ENCODE peak calls at places on chromosomes 4 and X, in nine cellular contexts. G is AG09309, Z is NCI-H2227 treated with DMSO at 0.1 percent for 48 hours, E is Calu3, J is activated gamma-delta T cell, P is cardiac fibroblast, C is ureter, R is NCI-H69, U is HEK293T. O is an unnamed sample.

GRCh38 chr4:186760576-186760975 is 36.9 kb upstream of the FAT1 start:
- DNase-seq in G (peak), Z (no peak), E (no peak), J (no peak), P (peak), C (no peak), R (no peak), U (no peak), O (peak)

GRCh38 chrX:68429216-68429615 is 4.1 kb downstream of the OPHN1 start:
- DNase-seq in G (no peak), Z (no peak), E (no peak), J (no peak), P (no peak), C (no peak), R (no peak), U (no peak), O (no peak)

GRCh38 chrX:49071877-49072711 is 1.7 kb downstream of the PRAF2 start:
- DNase-seq in G (no peak), Z (peak), E (no peak), J (no peak), P (peak), C (peak), R (no peak), U (no peak), O (no peak)

GRCh38 chr4:54384563-54384962 is 155.5 kb downstream of the PDGFRA start:
- DNase-seq in G (peak), Z (no peak), E (peak), J (no peak), P (peak), C (peak), R (peak), U (no peak), O (peak)

GRCh38 chrX:40096395-40097091 is 1.2 kb downstream of the BCOR start:
- DNase-seq in G (no peak), Z (peak), E (peak), J (peak), P (peak), C (no peak), R (peak), U (no peak), O (peak)

GRCh38 chr4:145602129-145602760 is 16.9 kb upstream of the MMAA start:
- DNase-seq in G (no peak), Z (no peak), E (no peak), J (no peak), P (no peak), C (no peak), R (no peak), U (no peak), O (no peak)

GRCh38 chr4:23737571-23737970 is 152.3 kb downstream of the PPARGC1A start:
- DNase-seq in G (no peak), Z (no peak), E (no peak), J (no peak), P (no peak), C (no peak), R (no peak), U (no peak), O (no peak)

GRCh38 chr4:186192068-186192751 is 843 bp downstream of the CYP4V2 start:
- DNase-seq in G (no peak), Z (peak), E (peak), J (no peak), P (peak), C (peak), R (no peak), U (peak), O (peak)

GRCh38 chrX:110180928-110181310 is 137.0 kb downstream of the AMMECR1 start:
- DNase-seq in G (peak), Z (no peak), E (no peak), J (no peak), P (no peak), C (no peak), R (no peak), U (no peak), O (peak)

GRCh38 chrX:44036336-44036735 is 63.1 kb upstream of the NDP start:
- DNase-seq in G (no peak), Z (no peak), E (no peak), J (no peak), P (peak), C (no peak), R (peak), U (no peak), O (peak)

GRCh38 chr4:7397206-7398103 is 37.3 kb downstream of the PSAPL1 start:
- DNase-seq in G (no peak), Z (no peak), E (no peak), J (no peak), P (no peak), C (peak), R (no peak), U (no peak), O (peak)

GRCh38 chr4:47662975-47663374 is 174.9 kb downstream of the CORIN start:
- DNase-seq in G (no peak), Z (no peak), E (peak), J (no peak), P (no peak), C (no peak), R (peak), U (no peak), O (no peak)

GRCh38 chrX:68175569-68175968 is 257.7 kb downstream of the OPHN1 start:
- DNase-seq in G (peak), Z (no peak), E (no peak), J (no peak), P (peak), C (no peak), R (no peak), U (no peak), O (peak)

GRCh38 chrX:7996851-7997250 is 69.6 kb upstream of the PNPLA4 start:
- DNase-seq in G (no peak), Z (no peak), E (no peak), J (no peak), P (no peak), C (no peak), R (peak), U (no peak), O (no peak)

GRCh38 chr4:112036881-112037280 is 108.4 kb upstream of the FAM241A start:
- DNase-seq in G (no peak), Z (no peak), E (no peak), J (no peak), P (no peak), C (no peak), R (no peak), U (no peak), O (no peak)

GRCh38 chr4:138983690-138984089 is 31.9 kb upstream of the NOCT start:
- DNase-seq in G (no peak), Z (no peak), E (no peak), J (no peak), P (no peak), C (no peak), R (no peak), U (no peak), O (no peak)

GRCh38 chrX:19924285-19924684 is 36.9 kb upstream of the SH3KBP1 start:
- DNase-seq in G (no peak), Z (no peak), E (no peak), J (no peak), P (peak), C (no peak), R (no peak), U (no peak), O (no peak)

GRCh38 chrX:72366178-72366577 is 60.5 kb upstream of the CITED1 start:
- DNase-seq in G (no peak), Z (no peak), E (no peak), J (no peak), P (no peak), C (no peak), R (no peak), U (no peak), O (no peak)

GRCh38 chr4:158200214-158200613 is 10.1 kb upstream of the TMEM144 start:
- DNase-seq in G (no peak), Z (no peak), E (no peak), J (no peak), P (no peak), C (no peak), R (no peak), U (no peak), O (no peak)

GRCh38 chr4:185566972-185567749 is 31.9 kb upstream of the PDLIM3 start:
- DNase-seq in G (no peak), Z (no peak), E (no peak), J (no peak), P (peak), C (peak), R (no peak), U (no peak), O (no peak)

GRCh38 chr4:89242864-89243740 is 64.5 kb downstream of the GPRIN3 start:
- DNase-seq in G (no peak), Z (no peak), E (no peak), J (no peak), P (no peak), C (no peak), R (peak), U (no peak), O (no peak)

GRCh38 chr4:6367313-6367945 is 97.8 kb downstream of the WFS1 start:
- DNase-seq in G (no peak), Z (peak), E (no peak), J (no peak), P (no peak), C (no peak), R (peak), U (no peak), O (no peak)

GRCh38 chrX:136608295-136608933 is 39.5 kb upstream of the CD40LG start:
- DNase-seq in G (no peak), Z (no peak), E (peak), J (no peak), P (peak), C (peak), R (peak), U (no peak), O (peak)

GRCh38 chrX:121851033-121851432 is 803.6 kb downstream of the GLUD2 start:
- DNase-seq in G (no peak), Z (no peak), E (no peak), J (no peak), P (peak), C (no peak), R (peak), U (no peak), O (peak)

GRCh38 chrX:150037041-150037440 is 98.8 kb upstream of the EOLA2 start:
- DNase-seq in G (no peak), Z (no peak), E (no peak), J (no peak), P (peak), C (no peak), R (no peak), U (no peak), O (no peak)

GRCh38 chrX:31459361-31459760 is 387.5 kb upstream of the FTHL17 start:
- DNase-seq in G (peak), Z (no peak), E (no peak), J (no peak), P (peak), C (no peak), R (no peak), U (no peak), O (no peak)

GRCh38 chrX:69457756-69458155 is 46.4 kb upstream of the NALF2 start:
- DNase-seq in G (no peak), Z (no peak), E (no peak), J (no peak), P (no peak), C (no peak), R (no peak), U (no peak), O (peak)

GRCh38 chr4:76240236-76240635 is 11.3 kb upstream of the FAM47E start:
- DNase-seq in G (no peak), Z (no peak), E (no peak), J (no peak), P (no peak), C (no peak), R (no peak), U (no peak), O (no peak)

GRCh38 chrX:44744828-44745227 is 99.0 kb upstream of the DUSP21 start:
- DNase-seq in G (no peak), Z (no peak), E (no peak), J (no peak), P (no peak), C (no peak), R (no peak), U (no peak), O (no peak)

GRCh38 chr4:113476800-113477199 is 284.7 kb downstream of the CAMK2D start:
- DNase-seq in G (no peak), Z (no peak), E (peak), J (no peak), P (no peak), C (no peak), R (no peak), U (no peak), O (peak)

GRCh38 chr4:54547299-54548097 is 110.3 kb upstream of the KIT start:
- DNase-seq in G (no peak), Z (no peak), E (no peak), J (no peak), P (no peak), C (no peak), R (peak), U (no peak), O (no peak)

GRCh38 chr4:38785901-38786402 is 3.2 kb upstream of the TLR10 start:
- DNase-seq in G (no peak), Z (no peak), E (no peak), J (no peak), P (no peak), C (no peak), R (no peak), U (no peak), O (no peak)

GRCh38 chr4:155967098-155967497 is 13.4 kb upstream of the CTSO start:
- DNase-seq in G (no peak), Z (no peak), E (no peak), J (no peak), P (peak), C (no peak), R (no peak), U (no peak), O (no peak)

GRCh38 chrX:9207142-9207541 is 173.2 kb upstream of the FAM9B start:
- DNase-seq in G (no peak), Z (no peak), E (no peak), J (no peak), P (peak), C (no peak), R (peak), U (no peak), O (no peak)

GRCh38 chrX:150365953-150366911 is 3.1 kb downstream of the MAMLD1 start:
- DNase-seq in G (no peak), Z (peak), E (peak), J (no peak), P (peak), C (peak), R (no peak), U (no peak), O (peak)

O was measured in mammary epithelial cell.